ENCODE peak calls at places on chromosomes 6 and 20, in five cellular contexts. N is choroid plexus epithelial cell, Z is OCI-LY7, W is mucosa of gallbladder, M is AG09309. Q is an unnamed sample.

GRCh38 chr6:41367700-41368099 is 32.3 kb downstream of the NCR2 start:
- DNase-seq in M (peak; percentile 13), Z (peak; percentile 18), N (peak; percentile 80), W (peak; percentile 48), Q (peak; percentile 73)

GRCh38 chr6:44386364-44386928 is 1.1 kb upstream of the CDC5L start:
- DNase-seq in Z (no peak), N (no peak), M (peak; percentile 47), W (no peak), Q (no peak)

GRCh38 chr20:46353506-46354206 is 45.4 kb upstream of the CDH22 start:
- DNase-seq in M (no peak), N (no peak), W (no peak), Z (no peak), Q (no peak)

GRCh38 chr6:157143171-157143884 is 180.0 kb downstream of the TMEM242 start:
- DNase-seq in N (peak; percentile 59), W (no peak), Z (no peak), M (peak; percentile 51), Q (peak; percentile 76)

GRCh38 chr20:53294804-53295203 is 298.8 kb downstream of the ZNF217 start:
- DNase-seq in W (no peak), M (no peak), Z (no peak), N (no peak), Q (no peak)

GRCh38 chr6:15066433-15067337 is 179.2 kb upstream of the JARID2 start:
- DNase-seq in M (peak; percentile 62), W (peak; percentile 34), Z (no peak), N (peak; percentile 82), Q (peak; percentile 42)

GRCh38 chr6:39062014-39062740 is 13.6 kb downstream of the GLP1R start:
- DNase-seq in N (no peak), Z (no peak), M (no peak), W (no peak), Q (no peak)

GRCh38 chr6:166143011-166143410 is 24.6 kb downstream of the TBXT start:
- DNase-seq in N (peak; percentile 8), W (peak; percentile 66), Z (no peak), M (no peak), Q (peak; percentile 68)

GRCh38 chr20:36217226-36217625 is 19.1 kb upstream of the AAR2 start:
- DNase-seq in M (no peak), W (no peak), N (no peak), Z (no peak), Q (no peak)

GRCh38 chr6:128156315-128157111 is 255.7 kb upstream of the THEMIS start:
- DNase-seq in Z (no peak), W (no peak), N (no peak), M (no peak), Q (no peak)

GRCh38 chr20:31859998-31860380 is 10.3 kb downstream of the DUSP15 start:
- DNase-seq in Z (no peak), W (no peak), N (no peak), M (no peak), Q (no peak)

GRCh38 chr20:19775353-19776201 is 17.5 kb downstream of the RIN2 start:
- DNase-seq in N (no peak), W (peak; percentile 18), M (peak; percentile 79), Z (no peak), Q (no peak)

GRCh38 chr6:167588181-167588919 is 238.4 kb upstream of the AFDN start:
- DNase-seq in N (peak; percentile 6), W (no peak), Z (no peak), M (no peak), Q (peak; percentile 67)

GRCh38 chr6:143545976-143546547 is 34.5 kb upstream of the FUCA2 start:
- DNase-seq in Z (no peak), N (peak; percentile 62), W (no peak), M (no peak), Q (no peak)

GRCh38 chr6:41692080-41692675 is 43.2 kb downstream of the TFEB start:
- DNase-seq in Z (no peak), N (no peak), M (no peak), W (no peak), Q (no peak)

GRCh38 chr6:41371992-41372525 is 36.7 kb downstream of the NCR2 start:
- DNase-seq in Z (no peak), W (no peak), M (no peak), N (peak; percentile 63), Q (peak; percentile 23)

GRCh38 chr20:2756056-2756611 is 44.3 kb downstream of the CPXM1 start:
- DNase-seq in W (no peak), N (peak; percentile 69), Z (no peak), M (no peak), Q (peak; percentile 78)

GRCh38 chr6:34981951-34982350 is 92.9 kb downstream of the ANKS1A start:
- DNase-seq in W (no peak), Z (no peak), M (no peak), N (peak; percentile 35), Q (no peak)

GRCh38 chr6:42783876-42784738 is 2.3 kb downstream of the BICRAL start:
- DNase-seq in M (no peak), W (no peak), Z (peak; percentile 42), N (peak; percentile 41), Q (peak; percentile 33)

GRCh38 chr6:3748726-3749389 is 2.7 kb downstream of the PXDC1 start:
- DNase-seq in N (no peak), W (no peak), Z (no peak), M (no peak), Q (peak; percentile 23)

GRCh38 chr6:106973841-106974336 is 640 bp downstream of the CD24 start:
- DNase-seq in N (no peak), Z (peak; percentile 67), M (no peak), W (no peak), Q (no peak)

GRCh38 chr6:21613809-21614208 is 20.3 kb downstream of the SOX4 start:
- DNase-seq in W (no peak), N (no peak), Z (peak; percentile 32), M (no peak), Q (no peak)

GRCh38 chr6:100346828-100347227 is 117.9 kb downstream of the SIM1 start:
- DNase-seq in M (no peak), Z (no peak), N (peak; percentile 78), W (no peak), Q (peak; percentile 45)

GRCh38 chr6:114541794-114542193 is 199.0 kb upstream of the HS3ST5 start:
- DNase-seq in W (no peak), N (no peak), Z (no peak), M (no peak), Q (no peak)

GRCh38 chr6:164419099-164419498 is 890.3 kb downstream of the C6orf118 start:
- DNase-seq in M (no peak), Z (no peak), N (no peak), W (no peak), Q (peak; percentile 25)

GRCh38 chr6:18179770-18180393 is 24.7 kb downstream of the KDM1B start:
- DNase-seq in N (no peak), Z (no peak), M (no peak), W (no peak), Q (no peak)

GRCh38 chr6:30743099-30744053 is 889 bp upstream of the FLOT1 start:
- DNase-seq in W (no peak), Z (no peak), N (peak; percentile 47), M (no peak), Q (peak; percentile 42)

GRCh38 chr6:2026133-2026532 is 219.3 kb downstream of the GMDS start:
- DNase-seq in M (no peak), N (no peak), W (no peak), Z (no peak), Q (no peak)

GRCh38 chr20:51119914-51120313 is 97.0 kb upstream of the KCNG1 start:
- DNase-seq in W (peak; percentile 33), Z (no peak), M (no peak), N (no peak), Q (no peak)

GRCh38 chr6:41937881-41938574 is 3.6 kb downstream of the CCND3 start:
- DNase-seq in M (no peak), N (peak; percentile 15), Z (peak; percentile 40), W (no peak), Q (peak; percentile 65)

GRCh38 chr6:106461084-106461483 is 100.6 kb downstream of the CRYBG1 start:
- DNase-seq in N (no peak), M (no peak), W (no peak), Z (no peak), Q (no peak)

Q was measured in dermis blood vessel endothelial cell.